ENCODE peak calls at places on chromosomes 4 and X, in six cellular contexts. F, K, C, T, Q and V are unnamed samples.

GRCh38 chr4:27149541-27150212 is 289.0 kb downstream of the STIM2 start:
- DNase-seq in F (no peak), K (no peak), C (peak; percentile 7), T (no peak), Q (no peak), V (peak; percentile 81)

GRCh38 chrX:48489296-48489695 is 13.3 kb downstream of the FTSJ1 start:
- DNase-seq in F (no peak), K (no peak), C (no peak), T (no peak), Q (no peak), V (no peak)

GRCh38 chrX:77451041-77451440 is 3.9 kb downstream of the FGF16 start:
- DNase-seq in F (no peak), K (no peak), C (peak; percentile 48), T (no peak), Q (no peak), V (peak; percentile 55)

GRCh38 chr4:88452941-88453340 is 4.0 kb upstream of the HERC5 start:
- DNase-seq in F (no peak), K (no peak), C (no peak), T (no peak), Q (no peak), V (no peak)

GRCh38 chr4:39365931-39366771 is at the start of gene RFC1:
- DNase-seq in F (peak; percentile 94), K (peak; percentile 92), C (peak; percentile 92), T (peak; percentile 40), Q (peak; percentile 88), V (peak; percentile 92)

GRCh38 chrX:1784773-1785172 is 169.9 kb downstream of the ASMT start:
- DNase-seq in F (no peak), K (no peak), C (no peak), T (no peak), Q (no peak), V (no peak)

GRCh38 chrX:94414746-94415145 is 740.7 kb downstream of the FAM133A start:
- DNase-seq in F (no peak), K (no peak), C (no peak), T (no peak), Q (no peak), V (no peak)

GRCh38 chr4:156946508-156947197 is 24.9 kb downstream of the PDGFC start:
- DNase-seq in F (no peak), K (no peak), C (peak; percentile 98), T (no peak), Q (no peak), V (peak; percentile 98)

GRCh38 chrX:71216446-71216845 is 6.6 kb upstream of the GJB1 start:
- DNase-seq in F (peak; percentile 31), K (no peak), C (no peak), T (no peak), Q (no peak), V (no peak)

GRCh38 chr4:159593651-159594050 is 490.8 kb downstream of the RAPGEF2 start:
- DNase-seq in F (no peak), K (no peak), C (no peak), T (no peak), Q (no peak), V (no peak)

GRCh38 chr4:8176547-8177399 is 18.2 kb upstream of the ABLIM2 start:
- DNase-seq in F (peak; percentile 70), K (no peak), C (peak; percentile 63), T (no peak), Q (peak; percentile 54), V (peak; percentile 48)

GRCh38 chrX:150647331-150647730 is 45.9 kb upstream of the MTMR1 start:
- DNase-seq in F (no peak), K (no peak), C (no peak), T (no peak), Q (no peak), V (no peak)

GRCh38 chr4:87965501-87965975 is 10.0 kb upstream of the SPP1 start:
- DNase-seq in F (no peak), K (no peak), C (no peak), T (no peak), Q (no peak), V (no peak)

GRCh38 chr4:173590697-173591096 is 60.7 kb upstream of the HAND2 start:
- DNase-seq in F (no peak), K (no peak), C (no peak), T (peak; percentile 11), Q (no peak), V (no peak)

GRCh38 chr4:186901850-186902249 is 178.2 kb upstream of the FAT1 start:
- DNase-seq in F (no peak), K (no peak), C (no peak), T (no peak), Q (no peak), V (no peak)

GRCh38 chrX:49101629-49101984 is 21.9 kb upstream of the WDR45 start:
- DNase-seq in F (no peak), K (no peak), C (no peak), T (no peak), Q (peak; percentile 21), V (no peak)

GRCh38 chrX:103461156-103461555 is 58.1 kb downstream of the RAB40A start:
- DNase-seq in F (no peak), K (no peak), C (no peak), T (no peak), Q (no peak), V (no peak)

GRCh38 chr4:113831469-113831868 is 69.9 kb upstream of the CAMK2D start:
- DNase-seq in F (no peak), K (no peak), C (no peak), T (no peak), Q (no peak), V (no peak)

GRCh38 chrX:23820235-23820782 is 37.3 kb downstream of the SAT1 start:
- DNase-seq in F (no peak), K (no peak), C (no peak), T (no peak), Q (no peak), V (no peak)

GRCh38 chr4:53905935-53906377 is 158.4 kb downstream of the CHIC2 start:
- DNase-seq in F (peak; percentile 43), K (peak; percentile 18), C (peak; percentile 84), T (no peak), Q (no peak), V (peak; percentile 68)

GRCh38 chr4:7158081-7158750 is 34.1 kb upstream of the SORCS2 start:
- DNase-seq in F (no peak), K (no peak), C (no peak), T (no peak), Q (no peak), V (no peak)

GRCh38 chrX:108270739-108271396 is 167.4 kb downstream of the COL4A6 start:
- DNase-seq in F (no peak), K (no peak), C (peak; percentile 59), T (no peak), Q (no peak), V (peak; percentile 76)

GRCh38 chrX:140710710-140711109 is 1.2 kb downstream of the LINC00632 start:
- DNase-seq in F (no peak), K (no peak), C (peak; percentile 82), T (no peak), Q (no peak), V (peak; percentile 39)

GRCh38 chrX:140709421-140709846 is at the start of gene LINC00632:
- DNase-seq in F (no peak), K (no peak), C (peak; percentile 40), T (no peak), Q (no peak), V (no peak)

GRCh38 chrX:140715787-140716186 is 6.2 kb downstream of the LINC00632 start:
- DNase-seq in F (no peak), K (no peak), C (peak; percentile 84), T (no peak), Q (no peak), V (no peak)

GRCh38 chrX:140712413-140713173 is 3.0 kb downstream of the LINC00632 start:
- DNase-seq in F (peak; percentile 49), K (peak; percentile 11), C (peak; percentile 89), T (peak; percentile 3), Q (no peak), V (peak; percentile 82)

GRCh38 chrX:140713174-140713539 is 3.6 kb downstream of the LINC00632 start:
- DNase-seq in F (no peak), K (no peak), C (no peak), T (no peak), Q (no peak), V (no peak)
- H3K4me3 ChIP-seq in F (no peak overlapping the region), K (no peak overlapping the region), C (no peak overlapping the region), T (peak overlapping the region; percentile 56), Q (no peak overlapping the region), V (peak overlapping the region; percentile 28)

GRCh38 chr4:170853422-170854021 is 763.8 kb upstream of the AADAT start:
- DNase-seq in F (peak; percentile 57), K (peak; percentile 13), C (no peak), T (no peak), Q (peak; percentile 16), V (peak; percentile 41)
- TF ChIP-seq CTCF in F (peak; percentile 72), K (peak; percentile 86), C (peak; percentile 38), T (peak; percentile 68), Q (peak; percentile 43), V (peak; percentile 79)

GRCh38 chr4:75584067-75584466 is 28.2 kb downstream of the ODAPH start:
- DNase-seq in F (peak; percentile 11), K (no peak), C (peak; percentile 7), T (no peak), Q (no peak), V (no peak)
- H3K4me3 ChIP-seq in F (no peak overlapping the region), K (no peak overlapping the region), C (no peak overlapping the region), T (no peak overlapping the region), Q (no peak overlapping the region), V (no peak overlapping the region)

GRCh38 chrX:28581522-28581921 is 5.7 kb upstream of the IL1RAPL1 start:
- DNase-seq in F (no peak), K (no peak), C (no peak), T (no peak), Q (no peak), V (no peak)
- TF ChIP-seq CTCF in F (no peak), K (no peak), C (no peak), T (no peak), Q (no peak), V (no peak)

GRCh38 chrX:133413218-133413925 is 1.9 kb downstream of the GPC4 start:
- DNase-seq in F (peak; percentile 16), K (no peak), C (no peak), T (no peak), Q (no peak), V (no peak)
- H3K4me3 ChIP-seq in F (no peak overlapping the region), K (no peak overlapping the region), C (peak overlapping the region; percentile 63), T (peak overlapping the region; percentile 87), Q (no peak overlapping the region), V (peak overlapping the region; percentile 57)

DNA sequence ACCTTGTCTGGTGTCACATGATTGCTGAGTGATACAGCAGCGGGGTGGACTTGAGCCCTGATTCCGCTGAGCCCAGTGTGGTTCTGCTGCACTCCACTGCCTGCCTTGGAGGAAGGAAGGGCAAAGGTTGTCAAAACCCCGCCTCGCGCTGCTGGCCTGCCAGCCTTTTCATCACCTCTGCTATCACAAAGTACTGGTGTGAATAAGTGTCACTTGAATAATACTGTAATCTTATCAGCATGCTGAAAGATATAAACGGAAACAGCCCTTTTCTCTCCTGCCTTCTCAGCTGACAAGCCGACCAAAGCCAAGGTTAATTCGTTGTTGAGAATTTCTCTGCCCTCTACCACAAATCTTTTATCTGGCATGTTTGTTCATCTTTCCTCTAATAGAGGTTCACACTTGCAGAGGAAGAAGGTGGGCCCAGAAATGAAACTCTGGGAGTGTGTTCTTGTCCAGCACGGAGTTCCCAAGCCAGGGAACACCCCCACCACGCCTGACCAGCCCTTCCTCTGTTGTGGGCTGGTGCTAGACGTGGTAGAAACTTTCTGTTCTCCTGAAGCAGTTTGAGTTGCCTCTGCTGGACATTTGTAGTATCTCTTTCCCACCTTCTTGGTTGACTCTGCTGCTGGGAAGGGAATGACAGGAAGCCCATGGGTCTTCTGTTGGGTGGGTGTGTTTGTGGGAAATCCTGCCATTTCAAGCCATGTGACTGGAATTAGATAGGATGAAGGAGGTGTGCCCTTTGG is 21.5 kb downstream of the FHDC1 start:
- DNase-seq in F (peak; percentile 62), K (no peak), C (no peak), T (no peak), Q (peak; percentile 37), V (no peak)
- TF ChIP-seq CTCF in F (peak; percentile 16), K (no peak), C (no peak), T (no peak), Q (no peak), V (no peak)